ENCODE peak calls at places on chromosomes 4 and X, in ten cellular contexts. One of them, this sample, is unnamed.
A peak's percentile ranks its signal among the peaks of the same experiment; 100 is the strongest.

GRCh38 chrX:8738588-8739189 is 6.8 kb upstream of the ANOS1 start:
- DNase-seq in epithelial cell of proximal tubule: no peak
- DNase-seq in type B pancreatic cell: no peak
- DNase-seq in A549: no peak
- DNase-seq in HCT116: no peak
- DNase-seq in cardiac fibroblast: peak; percentile 49
- DNase-seq in lung: peak; percentile 58
- DNase-seq in IMR-90: peak; percentile 29
- DNase-seq in activated B cell treated with CpG ODN at 0.5 μM for 24 hours: no peak
- DNase-seq in ovary: peak; percentile 31
- DNase-seq in this sample: peak; percentile 61

GRCh38 chrX:13940646-13941045 is 89.0 kb downstream of the GEMIN8 start:
- DNase-seq in cardiac fibroblast: no peak
- DNase-seq in epithelial cell of proximal tubule: no peak
- DNase-seq in HCT116: no peak
- DNase-seq in activated B cell treated with CpG ODN at 0.5 μM for 24 hours: no peak
- DNase-seq in ovary: no peak
- DNase-seq in lung: no peak
- DNase-seq in type B pancreatic cell: no peak
- DNase-seq in A549: no peak
- DNase-seq in IMR-90: no peak
- DNase-seq in this sample: no peak

GRCh38 chr4:23163649-23164436 is 471.1 kb downstream of the GBA3 start:
- DNase-seq in HCT116: no peak
- DNase-seq in A549: no peak
- DNase-seq in epithelial cell of proximal tubule: no peak
- DNase-seq in cardiac fibroblast: peak; percentile 8
- DNase-seq in ovary: no peak
- DNase-seq in lung: no peak
- DNase-seq in type B pancreatic cell: no peak
- DNase-seq in IMR-90: peak; percentile 10
- DNase-seq in activated B cell treated with CpG ODN at 0.5 μM for 24 hours: no peak
- DNase-seq in this sample: no peak

GRCh38 chrX:134685662-134686061 is 27.4 kb upstream of the PLAC1 start:
- DNase-seq in lung: no peak
- DNase-seq in type B pancreatic cell: no peak
- DNase-seq in A549: no peak
- DNase-seq in cardiac fibroblast: peak; percentile 69
- DNase-seq in ovary: no peak
- DNase-seq in activated B cell treated with CpG ODN at 0.5 μM for 24 hours: no peak
- DNase-seq in epithelial cell of proximal tubule: no peak
- DNase-seq in HCT116: no peak
- DNase-seq in IMR-90: peak; percentile 55
- DNase-seq in this sample: peak; percentile 53

GRCh38 chr4:128803783-128804182 is 5.7 kb upstream of the JADE1 start:
- DNase-seq in cardiac fibroblast: no peak
- DNase-seq in epithelial cell of proximal tubule: no peak
- DNase-seq in IMR-90: no peak
- DNase-seq in type B pancreatic cell: no peak
- DNase-seq in activated B cell treated with CpG ODN at 0.5 μM for 24 hours: no peak
- DNase-seq in lung: no peak
- DNase-seq in A549: no peak
- DNase-seq in ovary: no peak
- DNase-seq in HCT116: no peak
- DNase-seq in this sample: no peak

GRCh38 chrX:30900227-30900626 is 11.2 kb upstream of the TAB3 start:
- DNase-seq in ovary: no peak
- DNase-seq in IMR-90: no peak
- DNase-seq in lung: no peak
- DNase-seq in cardiac fibroblast: no peak
- DNase-seq in HCT116: no peak
- DNase-seq in activated B cell treated with CpG ODN at 0.5 μM for 24 hours: no peak
- DNase-seq in epithelial cell of proximal tubule: no peak
- DNase-seq in A549: no peak
- DNase-seq in type B pancreatic cell: no peak
- DNase-seq in this sample: no peak

GRCh38 chr4:110454456-110454855 is 21.5 kb upstream of the ENPEP start:
- DNase-seq in epithelial cell of proximal tubule: no peak
- DNase-seq in activated B cell treated with CpG ODN at 0.5 μM for 24 hours: no peak
- DNase-seq in type B pancreatic cell: no peak
- DNase-seq in HCT116: no peak
- DNase-seq in cardiac fibroblast: no peak
- DNase-seq in IMR-90: no peak
- DNase-seq in lung: no peak
- DNase-seq in ovary: no peak
- DNase-seq in A549: no peak
- DNase-seq in this sample: no peak

GRCh38 chrX:45400380-45400779 is 199.7 kb upstream of the DIPK2B start:
- DNase-seq in activated B cell treated with CpG ODN at 0.5 μM for 24 hours: no peak
- DNase-seq in IMR-90: peak; percentile 40
- DNase-seq in lung: no peak
- DNase-seq in epithelial cell of proximal tubule: no peak
- DNase-seq in ovary: no peak
- DNase-seq in HCT116: no peak
- DNase-seq in cardiac fibroblast: peak; percentile 36
- DNase-seq in A549: no peak
- DNase-seq in type B pancreatic cell: no peak
- DNase-seq in this sample: peak; percentile 78

GRCh38 chrX:2696698-2697215 is 5.7 kb downstream of the CD99 start:
- DNase-seq in activated B cell treated with CpG ODN at 0.5 μM for 24 hours: no peak
- DNase-seq in type B pancreatic cell: no peak
- DNase-seq in lung: no peak
- DNase-seq in HCT116: no peak
- DNase-seq in ovary: no peak
- DNase-seq in IMR-90: peak; percentile 90
- DNase-seq in A549: no peak
- DNase-seq in cardiac fibroblast: peak; percentile 97
- DNase-seq in epithelial cell of proximal tubule: no peak
- DNase-seq in this sample: peak; percentile 81

GRCh38 chr4:25588211-25588610 is 67.4 kb upstream of the SLC34A2 start:
- DNase-seq in A549: no peak
- DNase-seq in lung: no peak
- DNase-seq in cardiac fibroblast: no peak
- DNase-seq in IMR-90: no peak
- DNase-seq in epithelial cell of proximal tubule: no peak
- DNase-seq in type B pancreatic cell: no peak
- DNase-seq in HCT116: no peak
- DNase-seq in ovary: no peak
- DNase-seq in activated B cell treated with CpG ODN at 0.5 μM for 24 hours: no peak
- DNase-seq in this sample: no peak

GRCh38 chr4:173518419-173519102 is 11.5 kb downstream of the HAND2 start:
- DNase-seq in activated B cell treated with CpG ODN at 0.5 μM for 24 hours: no peak
- DNase-seq in IMR-90: no peak
- DNase-seq in A549: no peak
- DNase-seq in type B pancreatic cell: no peak
- DNase-seq in HCT116: no peak
- DNase-seq in epithelial cell of proximal tubule: no peak
- DNase-seq in ovary: no peak
- DNase-seq in cardiac fibroblast: peak; percentile 59
- DNase-seq in lung: no peak
- DNase-seq in this sample: no peak

GRCh38 chrX:45009371-45010000 is 136.5 kb downstream of the KDM6A start:
- DNase-seq in HCT116: no peak
- DNase-seq in lung: no peak
- DNase-seq in A549: no peak
- DNase-seq in activated B cell treated with CpG ODN at 0.5 μM for 24 hours: no peak
- DNase-seq in epithelial cell of proximal tubule: no peak
- DNase-seq in cardiac fibroblast: peak; percentile 24
- DNase-seq in type B pancreatic cell: no peak
- DNase-seq in IMR-90: peak; percentile 66
- DNase-seq in ovary: no peak
- DNase-seq in this sample: no peak

GRCh38 chr4:153039542-153040185 is 103.5 kb downstream of the FHDC1 start:
- DNase-seq in A549: no peak
- DNase-seq in type B pancreatic cell: no peak
- DNase-seq in ovary: no peak
- DNase-seq in lung: no peak
- DNase-seq in activated B cell treated with CpG ODN at 0.5 μM for 24 hours: no peak
- DNase-seq in IMR-90: no peak
- DNase-seq in cardiac fibroblast: no peak
- DNase-seq in epithelial cell of proximal tubule: no peak
- DNase-seq in HCT116: no peak
- DNase-seq in this sample: no peak

GRCh38 chrX:35890699-35891098 is 28.8 kb upstream of the CFAP47 start:
- DNase-seq in ovary: no peak
- DNase-seq in IMR-90: peak; percentile 11
- DNase-seq in cardiac fibroblast: peak; percentile 14
- DNase-seq in HCT116: no peak
- DNase-seq in A549: peak; percentile 17
- DNase-seq in lung: peak; percentile 37
- DNase-seq in epithelial cell of proximal tubule: no peak
- DNase-seq in activated B cell treated with CpG ODN at 0.5 μM for 24 hours: no peak
- DNase-seq in type B pancreatic cell: no peak
- DNase-seq in this sample: peak; percentile 58

GRCh38 chr4:153152453-153153338 is 51.5 kb upstream of the TRIM2 start:
- DNase-seq in A549: no peak
- DNase-seq in lung: peak; percentile 36
- DNase-seq in HCT116: no peak
- DNase-seq in activated B cell treated with CpG ODN at 0.5 μM for 24 hours: peak; percentile 61
- DNase-seq in epithelial cell of proximal tubule: no peak
- DNase-seq in ovary: peak; percentile 49
- DNase-seq in type B pancreatic cell: peak; percentile 75
- DNase-seq in cardiac fibroblast: peak; percentile 22
- DNase-seq in IMR-90: peak; percentile 23
- DNase-seq in this sample: peak; percentile 49

GRCh38 chrX:150143721-150144440 is 205.6 kb upstream of the EOLA2 start:
- DNase-seq in A549: no peak
- DNase-seq in type B pancreatic cell: no peak
- DNase-seq in lung: no peak
- DNase-seq in activated B cell treated with CpG ODN at 0.5 μM for 24 hours: no peak
- DNase-seq in ovary: no peak
- DNase-seq in IMR-90: no peak
- DNase-seq in HCT116: no peak
- DNase-seq in epithelial cell of proximal tubule: no peak
- DNase-seq in cardiac fibroblast: no peak
- DNase-seq in this sample: peak; percentile 39

GRCh38 chr4:95524722-95525121 is 24.1 kb downstream of the UNC5C start:
- DNase-seq in cardiac fibroblast: no peak
- DNase-seq in activated B cell treated with CpG ODN at 0.5 μM for 24 hours: no peak
- DNase-seq in epithelial cell of proximal tubule: no peak
- DNase-seq in lung: no peak
- DNase-seq in IMR-90: no peak
- DNase-seq in HCT116: no peak
- DNase-seq in type B pancreatic cell: no peak
- DNase-seq in ovary: no peak
- DNase-seq in A549: no peak
- DNase-seq in this sample: no peak

GRCh38 chrX:29666361-29666760 is 549.0 kb upstream of the MAGEB2 start:
- DNase-seq in A549: no peak
- DNase-seq in cardiac fibroblast: no peak
- DNase-seq in ovary: no peak
- DNase-seq in epithelial cell of proximal tubule: no peak
- DNase-seq in HCT116: no peak
- DNase-seq in type B pancreatic cell: no peak
- DNase-seq in lung: no peak
- DNase-seq in IMR-90: peak; percentile 7
- DNase-seq in activated B cell treated with CpG ODN at 0.5 μM for 24 hours: no peak
- DNase-seq in this sample: peak; percentile 17

GRCh38 chr4:72919937-72920336 is 149.6 kb downstream of the COX18 start:
- DNase-seq in ovary: no peak
- DNase-seq in A549: no peak
- DNase-seq in IMR-90: no peak
- DNase-seq in cardiac fibroblast: peak; percentile 27
- DNase-seq in type B pancreatic cell: no peak
- DNase-seq in activated B cell treated with CpG ODN at 0.5 μM for 24 hours: no peak
- DNase-seq in HCT116: no peak
- DNase-seq in epithelial cell of proximal tubule: no peak
- DNase-seq in lung: no peak
- DNase-seq in this sample: peak; percentile 14

GRCh38 chr4:147617173-147617840 is at the start of gene TMEM184C:
- DNase-seq in epithelial cell of proximal tubule: peak; percentile 69
- DNase-seq in HCT116: peak; percentile 90
- DNase-seq in ovary: peak; percentile 99
- DNase-seq in activated B cell treated with CpG ODN at 0.5 μM for 24 hours: peak; percentile 97
- DNase-seq in lung: peak; percentile 99
- DNase-seq in type B pancreatic cell: peak; percentile 96
- DNase-seq in A549: peak; percentile 89
- DNase-seq in IMR-90: peak; percentile 93
- DNase-seq in cardiac fibroblast: peak; percentile 95
- DNase-seq in this sample: peak; percentile 97
- TF ChIP-seq CTCF in epithelial cell of proximal tubule: no peak
- TF ChIP-seq CTCF in HCT116: no peak
- TF ChIP-seq CTCF in ovary: peak; percentile 24
- TF ChIP-seq CTCF in activated B cell treated with CpG ODN at 0.5 μM for 24 hours: no peak
- TF ChIP-seq CTCF in lung: no peak
- TF ChIP-seq CTCF in type B pancreatic cell: peak; percentile 21
- TF ChIP-seq CTCF in A549: no peak
- TF ChIP-seq CTCF in IMR-90: no peak
- TF ChIP-seq CTCF in cardiac fibroblast: no peak
- TF ChIP-seq CTCF in this sample: peak; percentile 35

GRCh38 chr4:137610960-137611359 is 78.7 kb upstream of the PCDH18 start:
- DNase-seq in A549: no peak
- DNase-seq in epithelial cell of proximal tubule: no peak
- DNase-seq in HCT116: no peak
- DNase-seq in cardiac fibroblast: peak; percentile 39
- DNase-seq in lung: no peak
- DNase-seq in ovary: no peak
- DNase-seq in IMR-90: peak; percentile 19
- DNase-seq in type B pancreatic cell: no peak
- DNase-seq in activated B cell treated with CpG ODN at 0.5 μM for 24 hours: no peak
- DNase-seq in this sample: peak; percentile 61
- TF ChIP-seq CTCF in A549: no peak
- TF ChIP-seq CTCF in epithelial cell of proximal tubule: peak; percentile 54
- TF ChIP-seq CTCF in HCT116: peak; percentile 66
- TF ChIP-seq CTCF in cardiac fibroblast: peak; percentile 74
- TF ChIP-seq CTCF in lung: no peak
- TF ChIP-seq CTCF in ovary: no peak
- TF ChIP-seq CTCF in IMR-90: peak; percentile 32
- TF ChIP-seq CTCF in type B pancreatic cell: peak; percentile 80
- TF ChIP-seq CTCF in activated B cell treated with CpG ODN at 0.5 μM for 24 hours: no peak
- TF ChIP-seq CTCF in this sample: peak; percentile 72

GRCh38 chr4:24514808-24515207 is 69.5 kb downstream of the DHX15 start:
- DNase-seq in IMR-90: no peak
- DNase-seq in A549: peak; percentile 7
- DNase-seq in HCT116: no peak
- DNase-seq in activated B cell treated with CpG ODN at 0.5 μM for 24 hours: no peak
- DNase-seq in lung: no peak
- DNase-seq in cardiac fibroblast: peak; percentile 13
- DNase-seq in ovary: no peak
- DNase-seq in type B pancreatic cell: no peak
- DNase-seq in epithelial cell of proximal tubule: no peak
- DNase-seq in this sample: peak; percentile 28
- TF ChIP-seq CTCF in IMR-90: peak; percentile 22
- TF ChIP-seq CTCF in A549: no peak
- TF ChIP-seq CTCF in HCT116: peak; percentile 45
- TF ChIP-seq CTCF in activated B cell treated with CpG ODN at 0.5 μM for 24 hours: no peak
- TF ChIP-seq CTCF in lung: no peak
- TF ChIP-seq CTCF in cardiac fibroblast: peak; percentile 16
- TF ChIP-seq CTCF in ovary: no peak
- TF ChIP-seq CTCF in type B pancreatic cell: peak; percentile 38
- TF ChIP-seq CTCF in epithelial cell of proximal tubule: peak; percentile 59
- TF ChIP-seq CTCF in this sample: peak; percentile 64

DNA sequence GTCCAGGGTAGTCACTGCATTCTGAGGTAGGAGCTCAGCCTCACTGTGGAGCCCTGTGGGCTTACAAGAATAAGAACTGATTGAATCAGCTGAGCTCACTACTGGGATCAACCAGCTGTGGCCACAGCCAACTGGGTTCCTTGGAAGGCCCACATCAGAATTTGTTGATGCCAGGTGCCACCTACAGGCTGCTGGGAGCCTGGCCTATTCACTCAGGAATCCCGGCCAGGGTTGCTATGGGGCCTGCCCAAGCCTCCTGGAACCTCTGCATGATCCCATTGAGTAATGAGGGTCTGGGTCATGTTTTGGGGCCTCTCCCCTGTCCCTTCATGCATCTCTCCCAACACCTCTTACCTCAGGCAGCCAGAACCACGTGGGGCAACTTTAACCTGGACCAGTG is 53.9 kb upstream of the KIAA1210 start:
- DNase-seq in cardiac fibroblast: peak; percentile 23
- DNase-seq in ovary: no peak
- DNase-seq in A549: peak; percentile 34
- DNase-seq in epithelial cell of proximal tubule: peak; percentile 1
- DNase-seq in HCT116: peak; percentile 18
- DNase-seq in type B pancreatic cell: no peak
- DNase-seq in lung: no peak
- DNase-seq in IMR-90: no peak
- DNase-seq in activated B cell treated with CpG ODN at 0.5 μM for 24 hours: no peak
- DNase-seq in this sample: no peak
- TF ChIP-seq CTCF in cardiac fibroblast: peak; percentile 17
- TF ChIP-seq CTCF in ovary: no peak
- TF ChIP-seq CTCF in A549: peak; percentile 35
- TF ChIP-seq CTCF in epithelial cell of proximal tubule: peak; percentile 67
- TF ChIP-seq CTCF in HCT116: peak; percentile 47
- TF ChIP-seq CTCF in type B pancreatic cell: no peak
- TF ChIP-seq CTCF in lung: no peak
- TF ChIP-seq CTCF in IMR-90: no peak
- TF ChIP-seq CTCF in activated B cell treated with CpG ODN at 0.5 μM for 24 hours: no peak
- TF ChIP-seq CTCF in this sample: peak; percentile 19

This sample was measured in choroid plexus epithelial cell.